ENCODE peak calls at places on chromosomes 3 and 15, in six cellular contexts. One of them, this sample, is unnamed.

GRCh38 chr3:173865900-173866498 is 468.5 kb downstream of the NLGN1 start:
- DNase-seq in astrocyte: no peak
- DNase-seq in CD8-positive, alpha-beta T cell: no peak
- DNase-seq in keratinocyte: no peak
- DNase-seq in vagina: no peak
- DNase-seq in AG04450: no peak
- DNase-seq in this sample: no peak

GRCh38 chr3:61806810-61807209 is 245.4 kb downstream of the PTPRG start:
- DNase-seq in AG04450: no peak
- DNase-seq in vagina: no peak
- DNase-seq in keratinocyte: no peak
- DNase-seq in CD8-positive, alpha-beta T cell: no peak
- DNase-seq in astrocyte: no peak
- DNase-seq in this sample: no peak

GRCh38 chr15:98888839-98889479 is 118.6 kb downstream of the PGPEP1L start:
- DNase-seq in CD8-positive, alpha-beta T cell: no peak
- DNase-seq in astrocyte: peak; percentile 86
- DNase-seq in keratinocyte: no peak
- DNase-seq in AG04450: no peak
- DNase-seq in vagina: no peak
- DNase-seq in this sample: no peak

GRCh38 chr15:28098360-28098765 is 752 bp downstream of the OCA2 start:
- DNase-seq in AG04450: no peak
- DNase-seq in keratinocyte: no peak
- DNase-seq in vagina: peak; percentile 87
- DNase-seq in CD8-positive, alpha-beta T cell: no peak
- DNase-seq in astrocyte: no peak
- DNase-seq in this sample: no peak

GRCh38 chr3:181974198-181974597 is 262.5 kb downstream of the SOX2 start:
- DNase-seq in AG04450: no peak
- DNase-seq in CD8-positive, alpha-beta T cell: no peak
- DNase-seq in astrocyte: peak; percentile 4
- DNase-seq in vagina: no peak
- DNase-seq in keratinocyte: peak; percentile 46
- DNase-seq in this sample: no peak

GRCh38 chr3:161913786-161914389 is 417.3 kb downstream of the OTOL1 start:
- DNase-seq in astrocyte: peak; percentile 88
- DNase-seq in AG04450: no peak
- DNase-seq in keratinocyte: no peak
- DNase-seq in vagina: no peak
- DNase-seq in CD8-positive, alpha-beta T cell: no peak
- DNase-seq in this sample: no peak

GRCh38 chr3:161854232-161854771 is 357.7 kb downstream of the OTOL1 start:
- DNase-seq in CD8-positive, alpha-beta T cell: no peak
- DNase-seq in keratinocyte: no peak
- DNase-seq in astrocyte: peak; percentile 87
- DNase-seq in vagina: no peak
- DNase-seq in AG04450: peak; percentile 11
- DNase-seq in this sample: no peak

GRCh38 chr15:25936004-25936403 is 72.9 kb upstream of the ATP10A start:
- DNase-seq in keratinocyte: no peak
- DNase-seq in astrocyte: no peak
- DNase-seq in vagina: no peak
- DNase-seq in AG04450: no peak
- DNase-seq in CD8-positive, alpha-beta T cell: no peak
- DNase-seq in this sample: no peak

GRCh38 chr3:47007482-47008257 is 28.2 kb downstream of the NBEAL2 start:
- DNase-seq in vagina: no peak
- DNase-seq in astrocyte: no peak
- DNase-seq in AG04450: no peak
- DNase-seq in keratinocyte: no peak
- DNase-seq in CD8-positive, alpha-beta T cell: no peak
- DNase-seq in this sample: no peak

GRCh38 chr15:80744826-80745225 is 34.3 kb upstream of the CEMIP start:
- DNase-seq in astrocyte: peak; percentile 38
- DNase-seq in keratinocyte: no peak
- DNase-seq in vagina: no peak
- DNase-seq in CD8-positive, alpha-beta T cell: no peak
- DNase-seq in AG04450: no peak
- DNase-seq in this sample: no peak

GRCh38 chr15:80743189-80743833 is 35.9 kb upstream of the CEMIP start:
- DNase-seq in keratinocyte: no peak
- DNase-seq in AG04450: no peak
- DNase-seq in CD8-positive, alpha-beta T cell: no peak
- DNase-seq in vagina: peak; percentile 16
- DNase-seq in astrocyte: no peak
- DNase-seq in this sample: no peak

GRCh38 chr15:80745888-80746287 is 33.3 kb upstream of the CEMIP start:
- DNase-seq in keratinocyte: no peak
- DNase-seq in AG04450: no peak
- DNase-seq in astrocyte: no peak
- DNase-seq in CD8-positive, alpha-beta T cell: no peak
- DNase-seq in vagina: no peak
- DNase-seq in this sample: no peak

GRCh38 chr15:80747317-80748053 is 31.7 kb upstream of the CEMIP start:
- DNase-seq in keratinocyte: no peak
- DNase-seq in AG04450: no peak
- DNase-seq in astrocyte: no peak
- DNase-seq in CD8-positive, alpha-beta T cell: no peak
- DNase-seq in vagina: peak; percentile 52
- DNase-seq in this sample: no peak

GRCh38 chr15:80744411-80744810 is 34.8 kb upstream of the CEMIP start:
- DNase-seq in vagina: no peak
- DNase-seq in keratinocyte: no peak
- DNase-seq in AG04450: no peak
- DNase-seq in CD8-positive, alpha-beta T cell: no peak
- DNase-seq in astrocyte: peak; percentile 5
- DNase-seq in this sample: no peak
- H3K27ac ChIP-seq in vagina: no peak overlapping the region
- H3K27ac ChIP-seq in keratinocyte: no peak overlapping the region
- H3K27ac ChIP-seq in AG04450: peak overlapping the region; percentile 43
- H3K27ac ChIP-seq in CD8-positive, alpha-beta T cell: no peak overlapping the region
- H3K27ac ChIP-seq in astrocyte: no peak overlapping the region
- H3K27ac ChIP-seq in this sample: no peak overlapping the region

GRCh38 chr15:53158995-53159394 is 368.9 kb upstream of the ONECUT1 start:
- DNase-seq in vagina: no peak
- DNase-seq in AG04450: no peak
- DNase-seq in astrocyte: no peak
- DNase-seq in keratinocyte: no peak
- DNase-seq in CD8-positive, alpha-beta T cell: no peak
- DNase-seq in this sample: no peak
- H3K27ac ChIP-seq in vagina: no peak overlapping the region
- H3K27ac ChIP-seq in AG04450: no peak overlapping the region
- H3K27ac ChIP-seq in astrocyte: no peak overlapping the region
- H3K27ac ChIP-seq in keratinocyte: no peak overlapping the region
- H3K27ac ChIP-seq in CD8-positive, alpha-beta T cell: no peak overlapping the region
- H3K27ac ChIP-seq in this sample: no peak overlapping the region

GRCh38 chr3:127043731-127044510 is 61.0 kb downstream of the PLXNA1 start:
- DNase-seq in astrocyte: no peak
- DNase-seq in AG04450: no peak
- DNase-seq in keratinocyte: no peak
- DNase-seq in vagina: no peak
- DNase-seq in CD8-positive, alpha-beta T cell: no peak
- DNase-seq in this sample: no peak

GRCh38 chr3:127044996-127045395 is 62.1 kb downstream of the PLXNA1 start:
- DNase-seq in vagina: no peak
- DNase-seq in keratinocyte: no peak
- DNase-seq in CD8-positive, alpha-beta T cell: no peak
- DNase-seq in astrocyte: no peak
- DNase-seq in AG04450: no peak
- DNase-seq in this sample: no peak

GRCh38 chr3:127042634-127043033 is 59.7 kb downstream of the PLXNA1 start:
- DNase-seq in vagina: no peak
- DNase-seq in astrocyte: no peak
- DNase-seq in CD8-positive, alpha-beta T cell: no peak
- DNase-seq in keratinocyte: no peak
- DNase-seq in AG04450: no peak
- DNase-seq in this sample: no peak

GRCh38 chr3:127043041-127043641 is 60.2 kb downstream of the PLXNA1 start:
- DNase-seq in astrocyte: peak; percentile 22
- DNase-seq in keratinocyte: no peak
- DNase-seq in AG04450: no peak
- DNase-seq in vagina: no peak
- DNase-seq in CD8-positive, alpha-beta T cell: no peak
- DNase-seq in this sample: no peak

DNA sequence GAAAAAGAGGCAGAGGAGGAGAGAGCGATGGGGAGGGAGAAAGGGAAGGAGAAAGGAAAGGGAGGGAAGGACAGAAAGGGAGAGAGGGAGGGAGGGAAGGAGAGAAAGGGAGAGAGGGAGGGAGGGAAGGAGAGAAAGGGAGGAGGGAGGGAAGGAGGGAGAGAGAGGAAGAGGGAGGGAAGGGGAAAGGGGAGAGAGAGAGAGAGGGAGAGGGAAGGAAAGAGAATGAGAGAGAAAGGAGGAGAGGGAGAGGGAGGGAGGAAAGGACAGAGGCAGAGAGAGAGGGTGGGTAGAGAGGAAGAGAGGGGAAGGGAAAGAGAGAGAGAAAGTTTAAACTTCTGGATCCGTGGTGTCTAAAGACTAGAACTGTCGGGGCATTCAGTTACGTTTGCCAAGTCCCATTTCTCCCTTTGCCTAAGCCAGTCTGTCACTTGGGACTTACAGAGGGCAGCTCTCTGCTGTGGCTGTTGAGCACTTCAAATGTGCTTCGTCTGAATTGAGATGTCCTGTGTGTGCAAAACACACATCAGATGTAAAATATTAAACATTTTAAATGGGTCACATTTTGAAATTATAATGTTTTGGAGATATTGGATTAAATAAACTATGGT is 62.6 kb downstream of the PLXNA1 start:
- DNase-seq in astrocyte: no peak
- DNase-seq in vagina: no peak
- DNase-seq in AG04450: no peak
- DNase-seq in keratinocyte: no peak
- DNase-seq in CD8-positive, alpha-beta T cell: no peak
- DNase-seq in this sample: no peak
- H3K27ac ChIP-seq in astrocyte: no peak overlapping the region
- H3K27ac ChIP-seq in vagina: no peak overlapping the region
- H3K27ac ChIP-seq in AG04450: no peak overlapping the region
- H3K27ac ChIP-seq in keratinocyte: no peak overlapping the region
- H3K27ac ChIP-seq in CD8-positive, alpha-beta T cell: no peak overlapping the region
- H3K27ac ChIP-seq in this sample: no peak overlapping the region

GRCh38 chr3:11556234-11556633 is 87.5 kb downstream of the VGLL4 start:
- DNase-seq in astrocyte: no peak
- DNase-seq in AG04450: no peak
- DNase-seq in vagina: no peak
- DNase-seq in CD8-positive, alpha-beta T cell: no peak
- DNase-seq in keratinocyte: no peak
- DNase-seq in this sample: no peak
- H3K27ac ChIP-seq in astrocyte: no peak overlapping the region
- H3K27ac ChIP-seq in AG04450: peak overlapping the region; percentile 31
- H3K27ac ChIP-seq in vagina: peak overlapping the region; percentile 78
- H3K27ac ChIP-seq in CD8-positive, alpha-beta T cell: no peak overlapping the region
- H3K27ac ChIP-seq in keratinocyte: no peak overlapping the region
- H3K27ac ChIP-seq in this sample: no peak overlapping the region

GRCh38 chr15:85974348-85974705 is 105.3 kb upstream of the AGBL1 start:
- DNase-seq in vagina: no peak
- DNase-seq in astrocyte: peak; percentile 68
- DNase-seq in keratinocyte: no peak
- DNase-seq in CD8-positive, alpha-beta T cell: no peak
- DNase-seq in AG04450: no peak
- DNase-seq in this sample: no peak

GRCh38 chr15:85976102-85976501 is 103.6 kb upstream of the AGBL1 start:
- DNase-seq in AG04450: no peak
- DNase-seq in CD8-positive, alpha-beta T cell: no peak
- DNase-seq in keratinocyte: no peak
- DNase-seq in vagina: no peak
- DNase-seq in astrocyte: no peak
- DNase-seq in this sample: no peak

GRCh38 chr15:85974742-85975141 is 104.9 kb upstream of the AGBL1 start:
- DNase-seq in CD8-positive, alpha-beta T cell: no peak
- DNase-seq in vagina: no peak
- DNase-seq in astrocyte: no peak
- DNase-seq in keratinocyte: no peak
- DNase-seq in AG04450: no peak
- DNase-seq in this sample: no peak

GRCh38 chr15:85977586-85977985 is 102.1 kb upstream of the AGBL1 start:
- DNase-seq in keratinocyte: no peak
- DNase-seq in vagina: no peak
- DNase-seq in astrocyte: no peak
- DNase-seq in CD8-positive, alpha-beta T cell: no peak
- DNase-seq in AG04450: no peak
- DNase-seq in this sample: no peak

GRCh38 chr15:85976986-85977385 is 102.7 kb upstream of the AGBL1 start:
- DNase-seq in keratinocyte: no peak
- DNase-seq in CD8-positive, alpha-beta T cell: no peak
- DNase-seq in astrocyte: peak; percentile 83
- DNase-seq in vagina: no peak
- DNase-seq in AG04450: no peak
- DNase-seq in this sample: no peak
- H3K27ac ChIP-seq in keratinocyte: no peak overlapping the region
- H3K27ac ChIP-seq in CD8-positive, alpha-beta T cell: no peak overlapping the region
- H3K27ac ChIP-seq in astrocyte: no peak overlapping the region
- H3K27ac ChIP-seq in vagina: no peak overlapping the region
- H3K27ac ChIP-seq in AG04450: no peak overlapping the region
- H3K27ac ChIP-seq in this sample: no peak overlapping the region

GRCh38 chr15:43404130-43404529 is 33.2 kb downstream of the TUBGCP4 start:
- DNase-seq in astrocyte: no peak
- DNase-seq in vagina: no peak
- DNase-seq in CD8-positive, alpha-beta T cell: no peak
- DNase-seq in keratinocyte: no peak
- DNase-seq in AG04450: no peak
- DNase-seq in this sample: no peak

GRCh38 chr15:43403616-43404015 is 32.7 kb downstream of the TUBGCP4 start:
- DNase-seq in AG04450: no peak
- DNase-seq in astrocyte: no peak
- DNase-seq in CD8-positive, alpha-beta T cell: no peak
- DNase-seq in vagina: no peak
- DNase-seq in keratinocyte: no peak
- DNase-seq in this sample: no peak

GRCh38 chr15:43408789-43409188 is 37.9 kb downstream of the TUBGCP4 start:
- DNase-seq in vagina: no peak
- DNase-seq in AG04450: no peak
- DNase-seq in CD8-positive, alpha-beta T cell: no peak
- DNase-seq in keratinocyte: no peak
- DNase-seq in astrocyte: no peak
- DNase-seq in this sample: no peak

GRCh38 chr15:43406808-43407207 is 35.9 kb downstream of the TUBGCP4 start:
- DNase-seq in vagina: no peak
- DNase-seq in CD8-positive, alpha-beta T cell: no peak
- DNase-seq in astrocyte: no peak
- DNase-seq in AG04450: no peak
- DNase-seq in keratinocyte: no peak
- DNase-seq in this sample: no peak

DNA sequence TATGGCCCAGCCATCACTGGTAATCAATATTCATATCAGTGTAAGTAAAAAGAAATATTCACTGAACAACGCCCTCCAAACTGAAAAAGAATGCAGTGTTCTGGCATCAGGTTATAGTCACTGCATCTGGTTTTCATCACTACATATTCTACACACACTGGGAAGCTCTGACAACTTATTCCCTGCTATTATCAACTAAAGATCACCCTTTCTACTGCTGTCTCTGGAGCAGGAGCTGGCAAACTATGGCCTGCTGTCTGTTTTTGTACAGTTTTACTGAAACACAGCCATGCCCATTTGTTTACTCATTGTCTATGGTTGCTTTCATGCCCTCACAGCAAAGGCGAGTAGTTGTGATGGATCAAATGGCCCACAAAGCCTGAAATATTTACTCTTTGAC is 35.3 kb downstream of the TUBGCP4 start:
- DNase-seq in CD8-positive, alpha-beta T cell: no peak
- DNase-seq in vagina: no peak
- DNase-seq in keratinocyte: no peak
- DNase-seq in AG04450: no peak
- DNase-seq in astrocyte: no peak
- DNase-seq in this sample: no peak
- H3K27ac ChIP-seq in CD8-positive, alpha-beta T cell: no peak overlapping the region
- H3K27ac ChIP-seq in vagina: no peak overlapping the region
- H3K27ac ChIP-seq in keratinocyte: no peak overlapping the region
- H3K27ac ChIP-seq in AG04450: no peak overlapping the region
- H3K27ac ChIP-seq in astrocyte: no peak overlapping the region
- H3K27ac ChIP-seq in this sample: no peak overlapping the region

This sample was measured in substantia nigra.